ENCODE peak calls at places on chromosomes 2 and 18, in five cellular contexts. L is K562, U is GM12878, Z is SK-N-SH, B is IMR-90. S is an unnamed sample.
A peak's percentile ranks its signal among the peaks of the same experiment; 100 is the strongest.

GRCh38 chr2:43075906-43076585 is 150.4 kb downstream of the ZFP36L2 start:
- DNase-seq in L (no peak), U (no peak), Z (no peak), B (peak; percentile 86), S (no peak)

GRCh38 chr18:48776641-48777025 is 174.1 kb downstream of the SMAD7 start:
- DNase-seq in Z (no peak), L (no peak), B (no peak), U (no peak), S (no peak)

GRCh38 chr2:43676322-43677050 is at the start of gene C1GALT1C1L:
- DNase-seq in U (no peak), B (peak; percentile 66), L (peak; percentile 69), Z (peak; percentile 93), S (peak; percentile 22)

GRCh38 chr2:71608441-71608840 is 155.1 kb downstream of the DYSF start:
- DNase-seq in U (no peak), Z (no peak), B (no peak), L (no peak), S (no peak)

GRCh38 chr2:83006991-83007390 is 1452.1 kb downstream of the SUCLG1 start:
- DNase-seq in U (no peak), L (no peak), B (no peak), Z (no peak), S (no peak)

GRCh38 chr2:241608881-241609280 is 28.1 kb downstream of the THAP4 start:
- DNase-seq in U (no peak), B (no peak), L (no peak), Z (no peak), S (no peak)

GRCh38 chr2:23673830-23674679 is 252.9 kb downstream of the ATAD2B start:
- DNase-seq in Z (no peak), U (no peak), B (no peak), L (peak; percentile 34), S (peak; percentile 30)

GRCh38 chr2:64222351-64222750 is 78.1 kb upstream of the PELI1 start:
- DNase-seq in Z (no peak), L (no peak), U (no peak), B (peak; percentile 21), S (no peak)

GRCh38 chr2:226483143-226483542 is 316.5 kb downstream of the IRS1 start:
- DNase-seq in B (no peak), U (no peak), L (no peak), Z (no peak), S (no peak)

GRCh38 chr2:14401838-14402237 is 230.7 kb upstream of the LRATD1 start:
- DNase-seq in U (no peak), B (no peak), L (no peak), Z (no peak), S (no peak)

GRCh38 chr2:42171396-42171971 is 2.3 kb downstream of the EML4 start:
- DNase-seq in Z (peak; percentile 45), L (no peak), B (peak; percentile 13), U (no peak), S (peak; percentile 44)

GRCh38 chr2:77064324-77064723 is 457.9 kb downstream of the LRRTM4 start:
- DNase-seq in U (no peak), L (no peak), Z (no peak), B (no peak), S (no peak)

GRCh38 chr2:133968446-133968845 is 285.4 kb upstream of the MGAT5 start:
- DNase-seq in U (no peak), B (no peak), L (no peak), Z (no peak), S (no peak)

GRCh38 chr18:49041677-49042570 is 91.2 kb upstream of the SMAD7 start:
- DNase-seq in Z (no peak), L (peak; percentile 35), U (no peak), B (peak; percentile 56), S (peak; percentile 40)

GRCh38 chr2:146214394-146214929 is 1630.4 kb upstream of the ACVR2A start:
- DNase-seq in L (no peak), B (no peak), Z (no peak), U (no peak), S (peak; percentile 83)

GRCh38 chr2:12721571-12722444 is 5.1 kb downstream of the TRIB2 start:
- DNase-seq in B (peak; percentile 57), U (no peak), L (no peak), Z (no peak), S (no peak)

GRCh38 chr18:8765692-8766463 is 60.5 kb downstream of the MTCL1 start:
- DNase-seq in Z (peak; percentile 71), B (no peak), U (no peak), L (no peak), S (no peak)

GRCh38 chr2:98134601-98135000 is 47.6 kb downstream of the VWA3B start:
- DNase-seq in Z (no peak), L (peak; percentile 9), U (no peak), B (no peak), S (no peak)

GRCh38 chr2:226760412-226761194 is 39.0 kb downstream of the IRS1 start:
- DNase-seq in L (no peak), B (peak; percentile 94), Z (no peak), U (no peak), S (peak; percentile 90)

GRCh38 chr2:101063753-101064502 is 61.8 kb downstream of the RPL31 start:
- DNase-seq in U (no peak), Z (no peak), L (no peak), B (no peak), S (no peak)

GRCh38 chr2:174492963-174493431 is 6.2 kb upstream of the GPR155 start:
- DNase-seq in Z (no peak), L (no peak), U (peak; percentile 85), B (no peak), S (no peak)

GRCh38 chr2:208722737-208723136 is 316.1 kb downstream of the PTH2R start:
- DNase-seq in B (no peak), U (no peak), Z (no peak), L (no peak), S (no peak)

GRCh38 chr2:46268986-46269385 is 28.2 kb upstream of the EPAS1 start:
- DNase-seq in Z (no peak), L (no peak), U (no peak), B (peak; percentile 28), S (no peak)

GRCh38 chr2:43139996-43140621 is 86.3 kb downstream of the ZFP36L2 start:
- DNase-seq in B (no peak), L (no peak), U (no peak), Z (peak; percentile 75), S (no peak)

GRCh38 chr2:236993-237539 is 26.8 kb downstream of the SH3YL1 start:
- DNase-seq in Z (no peak), B (no peak), U (no peak), L (no peak), S (no peak)

GRCh38 chr2:212364106-212364505 is 174.5 kb downstream of the ERBB4 start:
- DNase-seq in L (no peak), Z (no peak), B (no peak), U (no peak), S (no peak)

GRCh38 chr2:197269815-197270214 is 40.8 kb downstream of the ANKRD44 start:
- DNase-seq in L (no peak), B (no peak), U (no peak), Z (no peak), S (no peak)

GRCh38 chr2:68041704-68042245 is 21.0 kb downstream of the C1D start:
- DNase-seq in U (no peak), Z (no peak), B (no peak), L (no peak), S (no peak)

GRCh38 chr2:47232738-47233415 is 77.8 kb upstream of the STPG4 start:
- DNase-seq in L (no peak), U (no peak), Z (no peak), B (peak; percentile 82), S (peak; percentile 81)

GRCh38 chr2:60538136-60538535 is 15.3 kb downstream of the BCL11A start:
- DNase-seq in Z (no peak), U (no peak), B (no peak), L (no peak), S (no peak)

GRCh38 chr18:63676526-63676925 is 14.8 kb upstream of the SERPINB3 start:
- DNase-seq in U (no peak), Z (no peak), B (no peak), L (no peak), S (no peak)
- TF ChIP-seq MXI1 in U (no peak), Z (no peak), B (no peak), L (no peak), S (no peak)

GRCh38 chr2:237214963-237215362 is 129.3 kb downstream of the COPS8 start:
- DNase-seq in B (no peak), U (no peak), L (no peak), Z (no peak), S (no peak)

GRCh38 chr2:237221443-237221842 is 135.8 kb downstream of the COPS8 start:
- DNase-seq in U (no peak), Z (no peak), B (no peak), L (no peak), S (no peak)

GRCh38 chr2:237218756-237219155 is 133.1 kb downstream of the COPS8 start:
- DNase-seq in Z (no peak), B (no peak), U (no peak), L (no peak), S (no peak)

GRCh38 chr2:237214281-237214680 is 128.6 kb downstream of the COPS8 start:
- DNase-seq in Z (no peak), U (no peak), B (peak; percentile 44), L (no peak), S (no peak)

DNA sequence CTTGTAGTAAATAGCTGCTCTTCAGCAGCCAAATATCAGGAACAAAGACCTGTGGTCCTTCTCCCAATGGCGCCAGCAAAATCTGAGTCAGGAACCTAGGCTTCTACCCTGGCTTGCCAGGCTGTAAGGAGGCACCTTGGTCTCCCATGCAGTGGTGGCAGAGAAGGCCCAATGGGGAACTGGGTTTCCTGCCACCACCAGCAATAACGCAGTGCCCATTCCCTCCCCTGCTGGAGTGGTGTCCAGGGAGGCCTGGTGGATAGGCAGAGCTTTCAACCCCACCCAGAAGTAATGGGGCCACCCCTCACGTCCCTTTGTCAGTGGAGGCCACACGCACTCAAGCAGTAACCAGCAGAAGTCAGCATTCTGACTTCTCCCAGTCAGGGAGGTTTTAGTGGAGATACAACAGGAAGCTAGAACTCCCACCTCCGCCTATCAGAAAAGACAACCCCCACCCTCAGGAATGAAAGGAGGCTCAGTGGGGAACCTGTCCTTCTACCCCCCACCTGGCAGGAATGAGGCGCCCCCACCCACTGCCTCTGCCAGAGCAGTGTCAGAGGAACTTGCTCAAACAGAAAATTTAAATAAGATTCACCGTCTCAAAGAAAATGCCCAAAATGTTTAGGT is 132.4 kb downstream of the COPS8 start:
- DNase-seq in U (no peak), B (no peak), Z (no peak), L (no peak), S (no peak)
- TF ChIP-seq MXI1 in U (no peak), B (no peak), Z (no peak), L (no peak), S (no peak)

DNA sequence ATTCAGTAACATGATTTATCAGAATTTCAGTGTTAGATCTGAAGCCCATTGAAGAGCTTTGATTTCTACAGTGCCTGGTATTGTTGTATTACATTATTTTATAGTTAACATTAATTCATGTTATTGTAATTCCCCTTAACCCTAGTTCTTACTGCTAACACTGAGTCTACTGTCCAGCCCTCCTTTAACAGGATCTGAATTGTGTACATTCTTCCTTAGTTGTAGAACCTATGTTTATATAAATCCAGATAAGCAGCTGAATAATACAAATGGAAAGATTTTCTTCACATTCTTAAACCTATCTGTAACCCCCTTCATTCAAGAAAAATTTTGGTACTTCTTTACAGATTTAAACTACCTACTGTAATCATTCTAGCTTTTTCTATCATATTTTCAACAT is 14.7 kb downstream of the NDUFAF7 start:
- DNase-seq in L (no peak), U (no peak), B (peak; percentile 78), Z (no peak), S (no peak)
- TF ChIP-seq MXI1 in L (no peak), U (no peak), B (no peak), Z (no peak), S (no peak)

GRCh38 chr2:179454443-179455218 is 190.0 kb upstream of the SESTD1 start:
- DNase-seq in B (peak; percentile 98), L (no peak), U (no peak), Z (no peak), S (peak; percentile 23)
- TF ChIP-seq MXI1 in B (no peak), L (no peak), U (no peak), Z (no peak), S (no peak)